ENCODE peak calls at places on chromosome 9, in nine cellular contexts. B is esophagus squamous epithelium, S is HCT116, Z is heart left ventricle, U is upper lobe of left lung, T is IMR-90, J is tibial nerve, O is A549, G is body of pancreas. R is an unnamed sample. For H3K9me3, the result is how much of the 10 kb centered on the place peaks cover.

GRCh38 chr9:88988796-88989641 is 2.2 kb upstream of the S1PR3 start:
- DNase-seq in B (no peak), S (no peak), Z (no peak), U (no peak), T (peak), J (no peak), O (no peak), G (no peak), R (no peak)

GRCh38 chr9:98708933-98709911 is at the start of gene GABBR2:
- DNase-seq in B (no peak), S (no peak), Z (no peak), U (no peak), T (peak), J (no peak), O (peak), G (no peak), R (no peak)

GRCh38 chr9:120477534-120478001 is 102.4 kb downstream of the CDK5RAP2 start:
- DNase-seq in B (no peak), S (peak), Z (peak), U (peak), T (peak), J (peak), O (peak), G (peak), R (peak)

GRCh38 chr9:119974026-119974425 is 604.8 kb upstream of the BRINP1 start:
- DNase-seq in B (no peak), S (no peak), Z (no peak), U (no peak), T (no peak), J (no peak), O (no peak), G (no peak), R (no peak)

GRCh38 chr9:112094948-112095779 is 79.9 kb downstream of the SUSD1 start:
- DNase-seq in B (no peak), S (no peak), Z (no peak), U (no peak), T (no peak), J (no peak), O (no peak), G (no peak), R (no peak)

GRCh38 chr9:136078025-136078424 is 17.1 kb downstream of the NACC2 start:
- DNase-seq in B (no peak), S (no peak), Z (no peak), U (no peak), T (no peak), J (no peak), O (no peak), G (no peak), R (no peak)

GRCh38 chr9:86529496-86530275 is 175.5 kb upstream of the TUT7 start:
- DNase-seq in B (no peak), S (no peak), Z (no peak), U (no peak), T (no peak), J (no peak), O (no peak), G (no peak), R (no peak)

GRCh38 chr9:101977614-101978210 is 239.3 kb upstream of the GRIN3A start:
- DNase-seq in B (no peak), S (peak), Z (no peak), U (no peak), T (peak), J (no peak), O (peak), G (no peak), R (no peak)

GRCh38 chr9:113875917-113876805 is at the start of gene ZNF618:
- DNase-seq in B (no peak), S (no peak), Z (peak), U (no peak), T (no peak), J (no peak), O (peak), G (peak), R (peak)

GRCh38 chr9:88737031-88737430 is 202.1 kb downstream of the NXNL2 start:
- DNase-seq in B (no peak), S (no peak), Z (no peak), U (no peak), T (no peak), J (no peak), O (no peak), G (no peak), R (no peak)

GRCh38 chr9:19551124-19551929 is 142.5 kb downstream of the ACER2 start:
- DNase-seq in B (no peak), S (no peak), Z (no peak), U (no peak), T (peak), J (no peak), O (no peak), G (peak), R (peak)

GRCh38 chr9:127426756-127427155 is 2.6 kb downstream of the ZNF79 start:
- DNase-seq in B (no peak), S (no peak), Z (no peak), U (no peak), T (no peak), J (no peak), O (no peak), G (no peak), R (no peak)

GRCh38 chr9:81479573-81479972 is 209.8 kb downstream of the TLE1 start:
- DNase-seq in B (no peak), S (no peak), Z (no peak), U (no peak), T (no peak), J (no peak), O (no peak), G (no peak), R (no peak)

GRCh38 chr9:32584784-32585183 is 11.8 kb upstream of the NDUFB6 start:
- DNase-seq in B (no peak), S (no peak), Z (no peak), U (no peak), T (peak), J (no peak), O (no peak), G (no peak), R (no peak)

GRCh38 chr9:104927912-104928740 is at the start of gene ABCA1:
- DNase-seq in B (peak), S (peak), Z (peak), U (peak), T (peak), J (peak), O (peak), G (peak), R (peak)

GRCh38 chr9:115944166-115944948 is 209.2 kb upstream of the PAPPA start:
- DNase-seq in B (peak), S (no peak), Z (peak), U (peak), T (peak), J (peak), O (peak), G (peak), R (peak)

GRCh38 chr9:76691761-76692313 is 72.4 kb upstream of the PCA3 start:
- DNase-seq in B (no peak), S (no peak), Z (no peak), U (no peak), T (no peak), J (no peak), O (no peak), G (no peak), R (no peak)

GRCh38 chr9:76690575-76691370 is 73.5 kb upstream of the PCA3 start:
- DNase-seq in B (no peak), S (no peak), Z (no peak), U (no peak), T (no peak), J (no peak), O (no peak), G (no peak), R (no peak)

GRCh38 chr9:76686756-76687155 is 77.5 kb upstream of the PCA3 start:
- DNase-seq in B (no peak), S (no peak), Z (no peak), U (no peak), T (no peak), J (no peak), O (no peak), G (no peak), R (no peak)

GRCh38 chr9:76687861-76688374 is 76.3 kb upstream of the PCA3 start:
- DNase-seq in B (no peak), S (peak), Z (no peak), U (no peak), T (peak), J (no peak), O (peak), G (no peak), R (no peak)

GRCh38 chr9:76688471-76689238 is 75.6 kb upstream of the PCA3 start:
- DNase-seq in B (no peak), S (no peak), Z (no peak), U (no peak), T (no peak), J (no peak), O (no peak), G (no peak), R (no peak)
- TF ChIP-seq CTCF in B (no peak), S (no peak), Z (no peak), U (no peak), T (no peak), J (no peak), O (no peak), G (no peak), R (no peak)

DNA sequence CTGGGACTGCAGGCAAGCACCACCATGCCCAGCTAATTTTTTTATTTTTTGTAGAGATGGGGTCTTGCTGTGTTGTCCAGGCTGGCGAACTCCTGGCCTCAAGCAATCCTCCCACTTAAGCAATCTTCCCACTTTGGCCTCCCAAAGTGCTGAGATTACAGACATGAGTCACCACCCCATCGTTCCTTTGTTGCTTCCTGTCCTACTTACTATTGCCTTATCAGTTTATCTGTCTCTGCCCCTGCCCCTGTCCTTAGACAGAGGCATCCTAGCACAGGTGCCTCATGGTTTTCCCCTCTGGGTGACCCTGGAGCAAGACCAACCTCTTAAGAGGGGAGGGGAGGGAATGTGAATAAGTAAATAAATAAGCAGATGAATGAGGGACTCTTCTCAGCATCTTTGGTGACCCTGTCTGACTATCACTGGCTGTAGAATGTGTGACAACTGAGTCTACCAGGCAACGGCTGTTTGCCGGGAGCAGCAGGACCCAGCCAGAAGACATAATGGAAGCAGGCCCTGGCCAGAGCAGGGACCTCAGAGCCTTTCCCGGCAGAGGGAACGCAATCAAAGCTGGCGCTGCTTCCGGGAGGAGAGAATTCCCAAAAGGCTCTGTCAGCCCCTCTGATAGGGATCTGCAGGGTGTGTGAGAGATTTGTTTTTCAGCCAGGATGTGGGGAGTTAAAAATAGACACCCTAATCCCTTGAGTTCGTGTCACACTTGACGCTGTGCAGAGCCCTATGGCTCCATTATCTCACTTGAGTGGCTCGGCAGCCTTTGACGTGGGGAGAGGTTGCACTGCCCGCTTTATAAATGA is 43.8 kb upstream of the DAB2IP start:
- DNase-seq in B (no peak), S (peak), Z (peak), U (no peak), T (peak), J (no peak), O (peak), G (no peak), R (peak)
- TF ChIP-seq POLR2A in B (no peak), S (no peak), Z (no peak), U (no peak), T (no peak), J (no peak), O (no peak), G (no peak), R (no peak)

GRCh38 chr9:126001581-126002225 is 254.5 kb downstream of the PBX3 start:
- DNase-seq in B (no peak), S (no peak), Z (peak), U (no peak), T (no peak), J (no peak), O (no peak), G (no peak), R (no peak)
- H3K9me3 ChIP-seq in B (under half), S (under half), Z (under half), U (under half), T (under half), J (under half), O (under half), G (under half), R (under half)

GRCh38 chr9:979983-980382 is 3.5 kb downstream of the DMRT3 start:
- DNase-seq in B (no peak), S (no peak), Z (no peak), U (no peak), T (no peak), J (no peak), O (no peak), G (no peak), R (no peak)

GRCh38 chr9:977361-978116 is 1.1 kb downstream of the DMRT3 start:
- DNase-seq in B (no peak), S (no peak), Z (no peak), U (no peak), T (no peak), J (no peak), O (no peak), G (no peak), R (no peak)

GRCh38 chr9:976805-977360 is 428 bp downstream of the DMRT3 start:
- DNase-seq in B (no peak), S (no peak), Z (no peak), U (no peak), T (no peak), J (no peak), O (peak), G (no peak), R (no peak)

GRCh38 chr9:976258-976804 is at the start of gene DMRT3:
- DNase-seq in B (no peak), S (no peak), Z (no peak), U (no peak), T (no peak), J (no peak), O (no peak), G (no peak), R (no peak)

DNA sequence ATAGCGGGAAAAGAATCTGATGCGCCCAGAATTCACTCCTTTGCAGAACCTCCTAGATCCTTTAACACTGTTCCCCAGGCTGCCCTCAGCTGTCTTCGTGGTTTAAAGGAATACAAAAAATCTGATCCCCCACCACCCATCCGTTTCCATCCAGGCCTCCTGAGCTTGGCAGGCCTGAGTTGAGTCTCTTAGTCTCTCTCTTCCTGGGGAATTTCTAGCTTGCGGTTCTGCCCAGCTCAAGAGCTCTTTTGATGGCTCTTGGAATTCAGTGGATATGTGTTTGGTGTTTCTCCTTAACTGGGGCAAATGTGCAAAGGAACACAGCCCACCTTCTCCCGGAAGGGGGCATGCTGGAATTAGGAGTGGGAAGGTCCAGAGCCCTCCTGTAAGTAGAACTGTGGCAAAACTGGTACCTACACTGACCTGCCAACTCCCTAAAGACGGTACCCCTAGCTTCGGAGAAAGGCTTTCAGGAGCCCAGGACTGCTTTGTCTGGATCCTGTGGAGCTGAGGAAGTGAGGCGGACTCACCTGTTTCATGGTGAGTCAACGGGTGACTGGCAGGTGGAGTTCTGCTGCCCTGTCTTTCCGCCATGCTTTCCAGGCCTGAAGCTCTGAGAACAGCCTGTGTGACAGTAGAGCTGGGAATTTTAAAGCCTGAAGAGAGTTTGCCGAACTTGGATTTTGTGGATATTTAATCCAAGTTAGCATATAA is 1.8 kb downstream of the DMRT3 start:
- DNase-seq in B (no peak), S (no peak), Z (no peak), U (no peak), T (no peak), J (no peak), O (no peak), G (no peak), R (no peak)
- TF ChIP-seq CTCF in B (no peak), S (no peak), Z (no peak), U (no peak), T (no peak), J (no peak), O (no peak), G (no peak), R (no peak)

DNA sequence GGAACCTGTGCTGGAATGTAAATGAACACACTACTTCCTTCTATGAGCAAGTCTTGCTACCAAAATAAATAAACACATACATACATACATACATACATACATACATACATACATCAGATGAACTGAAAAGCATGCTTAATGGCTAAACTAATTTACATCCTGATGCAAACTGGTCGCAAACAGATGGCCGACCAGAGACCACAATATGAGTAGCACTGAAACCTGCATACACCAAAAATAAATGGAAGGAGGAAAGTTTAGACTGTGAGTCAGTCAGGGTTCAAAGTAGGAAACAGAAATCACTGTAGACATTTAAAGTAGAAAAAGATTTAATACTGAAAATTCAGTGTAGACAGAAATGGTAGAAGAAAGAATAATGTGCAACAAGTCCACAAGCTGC is 317.6 kb downstream of the CAAP1 start:
- DNase-seq in B (no peak), S (no peak), Z (no peak), U (no peak), T (no peak), J (no peak), O (no peak), G (no peak), R (no peak)
- TF ChIP-seq POLR2A in B (no peak), S (no peak), Z (no peak), U (no peak), T (no peak), J (no peak), O (no peak), G (no peak), R (no peak)

GRCh38 chr9:35195683-35196082 is 33.9 kb downstream of the UNC13B start:
- DNase-seq in B (no peak), S (no peak), Z (no peak), U (no peak), T (peak), J (no peak), O (no peak), G (no peak), R (no peak)

GRCh38 chr9:35193762-35194161 is 32.0 kb downstream of the UNC13B start:
- DNase-seq in B (no peak), S (no peak), Z (no peak), U (no peak), T (peak), J (no peak), O (no peak), G (no peak), R (no peak)

GRCh38 chr9:35186524-35186923 is 24.7 kb downstream of the UNC13B start:
- DNase-seq in B (no peak), S (no peak), Z (no peak), U (no peak), T (no peak), J (no peak), O (no peak), G (no peak), R (no peak)

GRCh38 chr9:35191105-35191504 is 29.3 kb downstream of the UNC13B start:
- DNase-seq in B (no peak), S (no peak), Z (no peak), U (no peak), T (no peak), J (no peak), O (no peak), G (no peak), R (no peak)
- H3K9me3 ChIP-seq in B (under half), S (under half), Z (under half), U (under half), T (under half), J (under half), O (under half), G (under half), R (under half)

GRCh38 chr9:2231831-2232230 is 216.7 kb downstream of the SMARCA2 start:
- DNase-seq in B (no peak), S (no peak), Z (peak), U (no peak), T (peak), J (no peak), O (no peak), G (peak), R (peak)
- TF ChIP-seq CTCF in B (no peak), S (no peak), Z (no peak), U (no peak), T (no peak), J (no peak), O (no peak), G (no peak), R (no peak)

GRCh38 chr9:133459476-133460404 is at the start of gene CACFD1:
- DNase-seq in B (peak), S (peak), Z (peak), U (peak), T (peak), J (peak), O (peak), G (peak), R (peak)
- TF ChIP-seq POLR2A in B (peak), S (no peak), Z (no peak), U (peak), T (peak), J (peak), O (peak), G (peak), R (peak)

GRCh38 chr9:36676823-36677521 is 104.3 kb downstream of the MELK start:
- DNase-seq in B (no peak), S (no peak), Z (no peak), U (no peak), T (peak), J (no peak), O (no peak), G (no peak), R (no peak)
- H3K9me3 ChIP-seq in B (under half), S (under half), Z (under half), U (under half), T (under half), J (under half), O (under half), G (under half), R (under half)

GRCh38 chr9:27198175-27198574 is 89.2 kb downstream of the TEK start:
- DNase-seq in B (no peak), S (peak), Z (no peak), U (no peak), T (peak), J (no peak), O (no peak), G (no peak), R (no peak)
- TF ChIP-seq CTCF in B (no peak), S (no peak), Z (no peak), U (no peak), T (no peak), J (peak), O (no peak), G (no peak), R (no peak)